ENCODE peak calls at places on chromosome 9, in eight cellular contexts. F is Panc1; C is activated T-cell treated with anti-CD3 and anti-CD28 coated beads, Interleukin-2, amount 50 U/mL, for 4 hours; U is right atrium auricular region; G is astrocyte of the cerebellum; R is fibroblast of mammary gland; A is iPS-NIHi11; L is H54. V is an unnamed sample.

GRCh38 chr9:20252778-20253177 is 369.5 kb downstream of the MLLT3 start:
- DNase-seq in G (no peak), C (no peak), U (no peak), F (no peak), A (no peak), L (no peak), R (no peak), V (no peak)

GRCh38 chr9:34642679-34643078 is 3.8 kb upstream of the GALT start:
- DNase-seq in F (no peak), C (no peak), U (no peak), A (no peak), G (no peak), L (no peak), R (no peak), V (no peak)

GRCh38 chr9:87447547-87448432 is 49.9 kb upstream of the DAPK1 start:
- DNase-seq in R (no peak), F (no peak), U (no peak), A (no peak), G (no peak), C (no peak), L (no peak), V (peak; percentile 56)

GRCh38 chr9:37730840-37731239 is 22.8 kb upstream of the TRMT10B start:
- DNase-seq in F (no peak), C (no peak), U (no peak), A (peak; percentile 41), L (no peak), G (no peak), R (no peak), V (no peak)

GRCh38 chr9:108331596-108331995 is 524.2 kb downstream of the ACTL7B start:
- DNase-seq in A (no peak), F (no peak), U (no peak), C (no peak), L (no peak), G (no peak), R (no peak), V (peak; percentile 64)

GRCh38 chr9:135418161-135418560 is 61.4 kb upstream of the PPP1R26 start:
- DNase-seq in R (no peak), L (no peak), A (peak; percentile 3), F (no peak), G (no peak), U (no peak), C (no peak), V (peak; percentile 29)

GRCh38 chr9:80175286-80175906 is 603.6 kb downstream of the TLE4 start:
- DNase-seq in U (no peak), L (peak; percentile 17), A (peak; percentile 17), R (peak; percentile 48), F (no peak), G (peak; percentile 23), C (no peak), V (no peak)

GRCh38 chr9:107489144-107489673 is 360 bp downstream of the KLF4 start:
- DNase-seq in F (no peak), A (peak; percentile 40), G (no peak), C (no peak), L (peak; percentile 49), R (peak; percentile 4), U (no peak), V (no peak)

GRCh38 chr9:113687107-113687679 is 188.9 kb upstream of the ZNF618 start:
- DNase-seq in C (no peak), R (no peak), G (no peak), F (no peak), L (no peak), U (no peak), A (no peak), V (no peak)

GRCh38 chr9:33453999-33454660 is 6.7 kb upstream of the AQP3 start:
- DNase-seq in L (no peak), A (no peak), F (no peak), U (no peak), C (no peak), G (no peak), R (no peak), V (no peak)

GRCh38 chr9:38160613-38161215 is 91.7 kb upstream of the SHB start:
- DNase-seq in G (peak; percentile 11), U (peak; percentile 68), F (no peak), C (peak; percentile 55), A (peak; percentile 84), R (peak; percentile 55), L (peak; percentile 31), V (peak; percentile 80)

GRCh38 chr9:71549023-71549422 is 219.3 kb downstream of the CEMIP2 start:
- DNase-seq in F (no peak), G (no peak), R (no peak), L (no peak), U (no peak), A (no peak), C (no peak), V (no peak)

GRCh38 chr9:24011206-24011605 is 185.2 kb upstream of the ELAVL2 start:
- DNase-seq in C (no peak), L (no peak), F (no peak), U (no peak), R (no peak), G (no peak), A (no peak), V (no peak)

GRCh38 chr9:755454-756381 is 85.8 kb upstream of the DMRT1 start:
- DNase-seq in L (peak; percentile 65), R (peak; percentile 96), C (no peak), U (peak; percentile 64), F (no peak), A (peak; percentile 42), G (peak; percentile 94), V (peak; percentile 92)

GRCh38 chr9:37963936-37964739 is 60.2 kb upstream of the SLC25A51 start:
- DNase-seq in L (no peak), R (peak; percentile 99), A (no peak), C (no peak), U (no peak), G (peak; percentile 92), F (no peak), V (peak; percentile 93)

GRCh38 chr9:19174127-19174921 is 47.0 kb upstream of the PLIN2 start:
- DNase-seq in C (peak; percentile 23), F (no peak), R (peak; percentile 98), A (peak; percentile 60), U (peak; percentile 90), G (peak; percentile 50), L (peak; percentile 51), V (peak; percentile 73)

GRCh38 chr9:85142461-85143401 is 473.2 kb downstream of the NTRK2 start:
- DNase-seq in U (no peak), C (no peak), R (peak; percentile 2), L (peak; percentile 19), F (peak; percentile 18), A (peak; percentile 54), G (peak; percentile 1), V (no peak)

GRCh38 chr9:131474711-131475110 is 28.0 kb upstream of the POMT1 start:
- DNase-seq in L (no peak), G (no peak), U (no peak), C (no peak), F (no peak), R (no peak), A (no peak), V (peak; percentile 37)

GRCh38 chr9:7676757-7677156 is 122.8 kb downstream of the DMAC1 start:
- DNase-seq in C (no peak), U (no peak), R (no peak), F (no peak), A (no peak), L (no peak), G (no peak), V (peak; percentile 55)

GRCh38 chr9:81032030-81032572 is 657.2 kb downstream of the TLE1 start:
- DNase-seq in U (no peak), L (peak; percentile 23), R (peak; percentile 92), C (no peak), A (no peak), G (peak; percentile 61), F (no peak), V (peak; percentile 79)

GRCh38 chr9:121885345-121885901 is 207.7 kb downstream of the TTLL11 start:
- DNase-seq in L (peak; percentile 59), U (no peak), A (no peak), F (no peak), G (peak; percentile 77), R (peak; percentile 45), C (no peak), V (no peak)

GRCh38 chr9:111965566-111966019 is 69.0 kb downstream of the UGCG start:
- DNase-seq in R (peak; percentile 99), A (no peak), U (no peak), C (no peak), F (peak; percentile 83), G (peak; percentile 90), L (peak; percentile 76), V (no peak)

GRCh38 chr9:34540826-34541225 is 18.0 kb upstream of the ENHO start:
- DNase-seq in R (peak; percentile 62), L (peak; percentile 42), G (no peak), U (peak; percentile 30), F (no peak), C (no peak), A (no peak), V (peak; percentile 83)

GRCh38 chr9:128149001-128149701 is at the start of gene LCN2:
- DNase-seq in C (no peak), G (no peak), F (no peak), U (no peak), L (no peak), R (no peak), A (no peak), V (peak; percentile 47)

GRCh38 chr9:82206946-82207345 is 218.4 kb downstream of the SPATA31D1 start:
- DNase-seq in U (no peak), L (no peak), A (no peak), F (no peak), R (no peak), G (no peak), C (no peak), V (no peak)

GRCh38 chr9:110880123-110880522 is 158.1 kb downstream of the LPAR1 start:
- DNase-seq in U (no peak), G (peak; percentile 81), F (no peak), L (no peak), R (peak; percentile 96), A (no peak), C (no peak), V (no peak)

GRCh38 chr9:127746959-127747569 is 12.0 kb upstream of the TOR2A start:
- DNase-seq in U (no peak), G (no peak), F (no peak), A (no peak), L (no peak), R (no peak), C (peak; percentile 25), V (no peak)

GRCh38 chr9:130215341-130216119 is 43.3 kb downstream of the NCS1 start:
- DNase-seq in F (no peak), U (no peak), R (peak; percentile 33), A (no peak), G (no peak), C (no peak), L (no peak), V (no peak)

GRCh38 chr9:75996726-75997125 is 106.3 kb downstream of the PCSK5 start:
- DNase-seq in G (no peak), A (no peak), R (peak; percentile 2), U (no peak), C (no peak), L (no peak), F (no peak), V (no peak)

GRCh38 chr9:84436386-84437114 is 96.0 kb upstream of the SLC28A3 start:
- DNase-seq in R (no peak), U (peak; percentile 63), L (no peak), F (no peak), G (no peak), C (no peak), A (no peak), V (no peak)

GRCh38 chr9:137816531-137817235 is 60.9 kb upstream of the CACNA1B start:
- DNase-seq in F (no peak), C (no peak), G (no peak), U (no peak), A (no peak), R (no peak), L (no peak), V (no peak)

GRCh38 chr9:134330590-134330989 is 4.3 kb downstream of the RXRA start:
- DNase-seq in F (no peak), G (no peak), R (no peak), U (no peak), A (no peak), C (no peak), L (no peak), V (no peak)

V was measured in islet precursor cell.